ENCODE peak calls at places on chromosomes 5 and 9, in six cellular contexts. K is lung, J is IMR-90, R is fibroblast of mammary gland, O is astrocyte of the cerebellum, E is choroid plexus epithelial cell. V is an unnamed sample.

GRCh38 chr9:124179196-124180071 is 78.3 kb upstream of the NEK6 start:
- DNase-seq in E (no peak), J (no peak), O (no peak), K (no peak), R (no peak), V (no peak)

GRCh38 chr5:104189909-104190308 is 627.3 kb upstream of the NUDT12 start:
- DNase-seq in K (no peak), J (peak), R (peak), E (peak), O (peak), V (peak)

GRCh38 chr5:172055996-172056395 is 49.6 kb upstream of the FBXW11 start:
- DNase-seq in R (no peak), E (no peak), O (no peak), J (no peak), K (no peak), V (no peak)

GRCh38 chr5:72602696-72603685 is 95.8 kb upstream of the ZNF366 start:
- DNase-seq in O (no peak), K (no peak), R (no peak), J (peak), E (no peak), V (no peak)

GRCh38 chr5:55604611-55605067 is 69.9 kb upstream of the PLPP1 start:
- DNase-seq in J (peak), E (peak), R (peak), K (no peak), O (no peak), V (no peak)

GRCh38 chr9:38339087-38339486 is 53.4 kb upstream of the ALDH1B1 start:
- DNase-seq in K (no peak), E (peak), J (peak), R (peak), O (peak), V (no peak)

GRCh38 chr5:34717426-34718327 is 61.5 kb downstream of the RAI14 start:
- DNase-seq in O (peak), R (peak), J (peak), K (no peak), E (peak), V (peak)

GRCh38 chr5:142888469-142889085 is 118.4 kb downstream of the ARHGAP26 start:
- DNase-seq in E (peak), J (peak), R (peak), K (no peak), O (no peak), V (no peak)

GRCh38 chr9:126722922-126723806 is 81.7 kb upstream of the ZBTB43 start:
- DNase-seq in E (peak), K (no peak), O (no peak), R (no peak), J (no peak), V (no peak)

GRCh38 chr9:96064838-96065481 is 189.5 kb downstream of the ERCC6L2 start:
- DNase-seq in O (no peak), K (no peak), R (no peak), E (no peak), J (no peak), V (no peak)

GRCh38 chr9:68966496-68966944 is 47.4 kb downstream of the PRKACG start:
- DNase-seq in O (no peak), R (no peak), J (no peak), E (no peak), K (no peak), V (no peak)

GRCh38 chr9:134639994-134640393 is 1.6 kb upstream of the COL5A1 start:
- DNase-seq in O (no peak), E (no peak), R (no peak), K (no peak), J (no peak), V (no peak)

GRCh38 chr9:132404228-132404881 is 2.3 kb downstream of the TTF1 start:
- DNase-seq in J (no peak), K (no peak), E (no peak), R (peak), O (no peak), V (no peak)

GRCh38 chr5:16544607-16545374 is 72.0 kb downstream of the RETREG1 start:
- DNase-seq in O (no peak), J (peak), E (peak), K (no peak), R (no peak), V (no peak)

GRCh38 chr5:150644496-150644895 is 4.0 kb downstream of the SYNPO start:
- DNase-seq in R (no peak), J (no peak), O (no peak), E (no peak), K (no peak), V (no peak)

GRCh38 chr9:108142504-108143201 is 653.1 kb upstream of the KLF4 start:
- DNase-seq in E (peak), J (peak), O (peak), K (peak), R (peak), V (peak)

GRCh38 chr5:176904276-176904675 is 5.1 kb upstream of the HK3 start:
- DNase-seq in O (no peak), K (no peak), J (no peak), E (peak), R (no peak), V (no peak)

GRCh38 chr5:14983666-14984441 is 112.3 kb upstream of the ANKH start:
- DNase-seq in R (no peak), J (no peak), K (no peak), E (no peak), O (no peak), V (no peak)

GRCh38 chr5:88875609-88876234 is 7.3 kb downstream of the MEF2C start:
- DNase-seq in E (peak), R (no peak), K (no peak), J (no peak), O (no peak), V (no peak)

GRCh38 chr9:34994429-34995287 is 5.1 kb downstream of the DNAJB5 start:
- DNase-seq in J (peak), R (peak), O (no peak), E (peak), K (no peak), V (no peak)

GRCh38 chr9:73683862-73684591 is 532.4 kb downstream of the ANXA1 start:
- DNase-seq in E (peak), R (peak), O (peak), K (no peak), J (no peak), V (no peak)

GRCh38 chr9:76302947-76303550 is 91.2 kb downstream of the RFK start:
- DNase-seq in K (no peak), E (peak), J (peak), R (peak), O (peak), V (peak)

GRCh38 chr5:57976506-57976905 is 483.4 kb downstream of the PLK2 start:
- DNase-seq in E (peak), O (no peak), R (no peak), K (no peak), J (no peak), V (no peak)

GRCh38 chr9:128218518-128219389 is 15.6 kb downstream of the DNM1 start:
- DNase-seq in R (peak), E (peak), J (peak), K (peak), O (peak), V (no peak)

GRCh38 chr5:128276537-128277216 is 193.1 kb downstream of the SLC12A2 start:
- DNase-seq in O (no peak), K (no peak), R (peak), J (peak), E (peak), V (no peak)

GRCh38 chr9:115012476-115012875 is 82.1 kb upstream of the TNFSF8 start:
- DNase-seq in J (no peak), O (no peak), E (no peak), R (no peak), K (no peak), V (no peak)

GRCh38 chr5:170633235-170634041 is 129.6 kb downstream of the KCNIP1 start:
- DNase-seq in R (peak), E (peak), O (peak), K (peak), J (peak), V (peak)

GRCh38 chr9:18362901-18363685 is 110.9 kb upstream of the ADAMTSL1 start:
- DNase-seq in O (peak), J (peak), R (peak), E (peak), K (no peak), V (peak)

GRCh38 chr9:126999315-127000068 is 84.9 kb downstream of the RALGPS1 start:
- DNase-seq in J (no peak), R (no peak), K (no peak), O (no peak), E (no peak), V (no peak)

GRCh38 chr9:21961569-21961968 is 32.6 kb downstream of the CDKN2A start:
- DNase-seq in J (no peak), E (no peak), R (no peak), O (no peak), K (no peak), V (no peak)

GRCh38 chr9:116687762-116688160 is 656 bp downstream of the TRIM32 start:
- DNase-seq in R (no peak), J (no peak), E (no peak), O (no peak), K (no peak), V (no peak)

GRCh38 chr5:1174122-1174936 is 27.1 kb upstream of the SLC6A19 start:
- DNase-seq in J (peak), R (peak), O (peak), E (peak), K (peak), V (no peak)

GRCh38 chr5:93789173-93790070 is 48.0 kb upstream of the POU5F2 start:
- DNase-seq in K (no peak), E (peak), O (peak), R (peak), J (peak), V (peak)

DNA sequence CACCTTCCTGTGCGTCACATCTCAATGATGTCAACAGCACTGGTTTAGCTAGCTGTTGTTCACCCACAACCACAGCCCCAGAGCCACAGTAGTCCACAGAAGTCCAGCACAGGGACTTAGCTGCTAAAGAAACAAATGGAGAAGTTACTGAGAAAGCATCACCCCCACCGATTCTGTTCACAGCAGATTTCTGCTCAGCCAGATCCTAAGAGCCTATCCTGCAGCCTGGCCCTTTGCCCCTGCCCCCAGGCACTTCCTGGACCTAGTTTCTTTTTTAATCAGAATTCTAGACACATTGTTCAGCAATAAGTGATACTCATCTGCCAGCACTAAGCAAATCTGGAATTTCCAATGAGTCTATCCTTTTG is 7.4 kb downstream of the B4GALT1 start:
- DNase-seq in O (peak), J (peak), R (peak), K (peak), E (peak), V (no peak)
- H3K4me3 ChIP-seq in O (no peak), J (no peak), R (no peak), K (no peak), E (no peak), V (no peak)

GRCh38 chr9:87336407-87336806 is 161.3 kb upstream of the DAPK1 start:
- DNase-seq in E (peak), R (peak), O (no peak), K (no peak), J (no peak), V (no peak)
- TF ChIP-seq CTCF in E (peak), R (peak), O (no peak), K (no peak), J (no peak), V (peak)

GRCh38 chr5:31640024-31640423 is 1.1 kb downstream of the PDZD2 start:
- DNase-seq in O (no peak), K (no peak), R (no peak), J (no peak), E (no peak), V (no peak)

GRCh38 chr5:31639488-31640011 is 619 bp downstream of the PDZD2 start:
- DNase-seq in E (no peak), J (no peak), K (no peak), O (no peak), R (no peak), V (no peak)

GRCh38 chr5:31641059-31641458 is 2.1 kb downstream of the PDZD2 start:
- DNase-seq in E (no peak), J (no peak), K (no peak), R (no peak), O (no peak), V (no peak)

GRCh38 chr5:31638748-31639418 is at the start of gene PDZD2:
- DNase-seq in O (no peak), E (peak), K (peak), R (peak), J (peak), V (no peak)

DNA sequence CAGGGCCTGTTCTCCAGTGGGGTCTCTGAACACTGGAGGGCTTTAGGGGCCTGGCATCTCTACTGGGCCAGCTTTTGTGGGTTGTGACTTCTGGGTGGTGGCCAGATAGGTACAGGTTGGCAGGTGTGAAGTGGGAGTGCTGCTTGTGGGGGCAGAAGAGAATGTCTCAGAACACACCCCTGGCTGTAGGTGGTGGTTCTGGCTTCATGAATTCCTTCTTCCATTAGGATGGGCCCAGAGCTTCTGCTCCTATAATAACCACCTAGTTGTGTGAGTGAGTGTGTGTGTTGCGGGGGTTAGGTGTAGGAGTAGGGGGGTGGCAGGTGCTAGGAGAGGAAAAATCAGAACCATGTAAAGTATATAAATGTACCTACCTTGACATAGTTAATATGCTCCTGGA is 1.6 kb downstream of the PDZD2 start:
- DNase-seq in R (no peak), E (no peak), K (no peak), O (no peak), J (no peak), V (no peak)
- H3K4me3 ChIP-seq in R (no peak), E (no peak), K (no peak), O (no peak), J (no peak), V (no peak)

GRCh38 chr5:173984218-173984617 is 4.8 kb upstream of the C5orf47 start:
- DNase-seq in O (no peak), K (no peak), J (peak), E (peak), R (peak), V (no peak)
- TF ChIP-seq CTCF in O (peak), K (no peak), J (peak), E (peak), R (peak), V (peak)

DNA sequence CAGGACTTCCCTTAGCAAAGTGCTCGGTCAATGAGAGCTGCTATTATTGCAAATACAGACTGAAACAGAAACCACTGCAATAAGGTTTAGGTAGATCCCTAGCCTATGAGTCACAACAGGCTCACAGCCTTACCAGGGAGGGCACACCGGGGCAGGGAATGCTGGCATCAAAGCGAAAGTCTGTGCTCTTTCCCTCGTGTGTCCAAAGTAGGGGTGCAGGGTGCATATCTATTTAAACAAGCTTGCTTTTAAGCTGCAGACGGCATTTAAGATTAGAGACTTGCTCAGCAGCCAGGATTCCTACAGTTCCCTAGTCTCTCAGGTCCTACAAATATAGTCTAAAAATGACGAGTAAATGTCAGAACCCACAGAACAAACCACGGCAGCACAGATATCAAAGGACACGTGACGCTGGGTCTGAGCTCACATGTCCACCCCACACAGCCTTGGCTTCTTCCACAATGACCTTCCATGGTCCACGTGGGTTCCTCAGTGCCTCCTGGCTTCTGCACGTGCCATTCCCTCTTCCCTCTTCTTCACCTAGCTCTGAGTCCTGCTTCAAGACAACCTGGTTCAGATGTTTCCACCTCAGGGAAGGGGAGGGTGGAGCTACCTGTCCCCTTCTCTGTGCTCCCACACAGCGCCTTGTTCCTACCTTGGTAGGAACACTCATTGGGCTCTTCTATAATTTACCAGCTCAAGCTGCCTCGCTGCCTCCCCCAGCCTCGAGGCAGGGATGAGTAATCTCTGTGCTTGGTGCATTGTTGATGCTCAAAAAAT is 193.2 kb downstream of the MAPKAP1 start:
- DNase-seq in K (peak), E (peak), O (peak), J (peak), R (peak), V (peak)
- H3K4me3 ChIP-seq in K (no peak), E (peak), O (peak), J (peak), R (no peak), V (no peak)

V was measured in AG04449.